ENCODE peak calls at places on chromosomes 6 and 20, in six cellular contexts. T is A549, Q is endothelial cell of umbilical vein, R is HepG2, N is GM12878, M is K562. C is an unnamed sample.

GRCh38 chr6:84623956-84624680 is 140.3 kb downstream of the TBX18 start:
- DNase-seq in M (no peak), N (no peak), Q (peak), T (no peak), R (no peak), C (no peak)

GRCh38 chr20:53655909-53656652 is 62.4 kb upstream of the ZNF217 start:
- DNase-seq in M (no peak), T (no peak), N (no peak), R (no peak), Q (no peak), C (no peak)

GRCh38 chr20:33862709-33863403 is 51.7 kb downstream of the CHMP4B start:
- DNase-seq in M (peak), R (peak), N (no peak), Q (peak), T (peak), C (peak)

GRCh38 chr6:157604816-157605215 is 218.2 kb upstream of the SNX9 start:
- DNase-seq in T (no peak), R (no peak), M (no peak), N (no peak), Q (no peak), C (peak)

GRCh38 chr20:23023621-23024187 is 11.4 kb upstream of the SSTR4 start:
- DNase-seq in R (no peak), Q (no peak), T (no peak), M (no peak), N (no peak), C (no peak)

GRCh38 chr6:37303891-37304503 is 46.1 kb upstream of the TMEM217 start:
- DNase-seq in Q (peak), M (peak), R (peak), N (no peak), T (peak), C (peak)

GRCh38 chr20:19832875-19833274 is 74.8 kb downstream of the RIN2 start:
- DNase-seq in Q (no peak), R (no peak), M (no peak), T (no peak), N (no peak), C (peak)

GRCh38 chr20:10509411-10509810 is 74.3 kb downstream of the SLX4IP start:
- DNase-seq in N (no peak), T (no peak), R (no peak), M (no peak), Q (no peak), C (no peak)

GRCh38 chr20:54139188-54139587 is 34.6 kb downstream of the CYP24A1 start:
- DNase-seq in M (no peak), T (no peak), N (no peak), R (no peak), Q (no peak), C (no peak)

GRCh38 chr6:145214570-145214969 is 520.8 kb downstream of the EPM2A start:
- DNase-seq in M (no peak), N (no peak), R (peak), Q (peak), T (peak), C (peak)

GRCh38 chr20:58389324-58389967 is 417 bp downstream of the VAPB start:
- DNase-seq in N (no peak), R (peak), Q (peak), T (peak), M (peak), C (no peak)

GRCh38 chr20:8414611-8415274 is 282.7 kb downstream of the PLCB1 start:
- DNase-seq in R (peak), T (no peak), Q (no peak), N (peak), M (no peak), C (no peak)

GRCh38 chr6:130583268-130583667 is 217.5 kb downstream of the TMEM200A start:
- DNase-seq in T (no peak), N (no peak), M (no peak), R (no peak), Q (no peak), C (no peak)

GRCh38 chr6:156564128-156564806 is 212.9 kb upstream of the ARID1B start:
- DNase-seq in N (peak), R (peak), T (peak), M (peak), Q (peak), C (peak)

GRCh38 chr20:12358006-12358654 is 440.4 kb downstream of the BTBD3 start:
- DNase-seq in T (peak), M (no peak), N (no peak), Q (no peak), R (no peak), C (peak)

GRCh38 chr6:25942561-25943147 is 12.2 kb upstream of the SLC17A2 start:
- DNase-seq in M (peak), T (peak), N (no peak), R (peak), Q (peak), C (peak)

GRCh38 chr6:85389180-85389797 is 60.6 kb upstream of the NT5E start:
- DNase-seq in N (no peak), Q (no peak), T (no peak), M (no peak), R (no peak), C (peak)

GRCh38 chr6:23690650-23691049 is 435.4 kb upstream of the NRSN1 start:
- DNase-seq in M (no peak), T (no peak), Q (no peak), N (no peak), R (no peak), C (no peak)

GRCh38 chr6:79536615-79536968 is 638 bp downstream of the LCA5 start:
- DNase-seq in T (no peak), R (no peak), N (no peak), Q (no peak), M (peak), C (no peak)

GRCh38 chr6:47235964-47236760 is 73.5 kb downstream of the TNFRSF21 start:
- DNase-seq in M (peak), Q (no peak), N (no peak), T (no peak), R (no peak), C (peak)

GRCh38 chr20:63082939-63083735 is 76.4 kb upstream of the BHLHE23 start:
- DNase-seq in T (no peak), R (no peak), N (no peak), M (no peak), Q (no peak), C (no peak)

GRCh38 chr6:1821188-1822183 is 211.8 kb downstream of the FOXC1 start:
- DNase-seq in R (peak), T (no peak), Q (peak), N (peak), M (no peak), C (no peak)

GRCh38 chr6:34277763-34278112 is 28.9 kb upstream of the SMIM29 start:
- DNase-seq in R (no peak), N (no peak), Q (no peak), M (no peak), T (no peak), C (no peak)

GRCh38 chr6:36957773-36958271 is 3.3 kb downstream of the PI16 start:
- DNase-seq in R (no peak), T (no peak), Q (no peak), N (no peak), M (no peak), C (no peak)

GRCh38 chr6:82419859-82420258 is 56.2 kb downstream of the TPBG start:
- DNase-seq in Q (no peak), T (peak), R (no peak), M (no peak), N (no peak), C (no peak)

DNA sequence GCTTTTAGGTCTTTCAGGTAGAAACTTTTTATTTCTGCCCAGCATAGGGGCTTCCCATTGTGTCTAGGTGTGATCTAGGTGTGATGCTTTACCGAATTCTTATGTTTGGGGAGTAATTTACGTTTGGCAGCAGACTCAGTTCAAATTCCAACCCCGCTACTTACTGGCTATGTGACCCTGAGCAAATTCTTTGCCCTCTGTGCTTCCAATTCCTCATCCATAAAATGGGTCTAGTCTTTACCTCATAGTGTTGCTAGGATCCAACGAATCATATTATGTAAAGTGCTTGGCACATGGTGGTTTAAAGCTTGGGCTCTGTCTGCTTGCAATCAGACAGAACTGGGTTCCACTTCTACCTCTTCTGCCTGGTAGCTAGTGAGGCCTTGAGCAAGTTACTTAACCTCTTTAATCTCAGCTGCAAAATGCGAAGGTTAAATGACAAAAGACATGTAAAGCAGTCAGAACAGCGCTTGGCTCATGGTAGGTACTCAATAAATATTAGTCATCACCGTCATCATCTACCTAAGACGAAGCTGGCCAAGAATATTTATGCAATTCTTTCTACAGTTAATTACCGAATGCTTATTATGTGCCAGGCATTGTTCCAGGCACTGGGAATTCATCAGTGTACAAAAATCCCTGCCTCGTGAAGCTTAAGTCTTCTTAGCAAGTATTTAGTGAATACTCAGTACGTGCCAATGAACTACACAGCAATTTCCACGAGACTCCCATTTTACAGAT is 1.0 kb downstream of the NSFL1C start:
- DNase-seq in Q (no peak), M (no peak), R (no peak), N (no peak), T (no peak), C (no peak)
- TF ChIP-seq MAX in Q (no peak), M (no peak), R (no peak), N (no peak), T (no peak), C (no peak)

DNA sequence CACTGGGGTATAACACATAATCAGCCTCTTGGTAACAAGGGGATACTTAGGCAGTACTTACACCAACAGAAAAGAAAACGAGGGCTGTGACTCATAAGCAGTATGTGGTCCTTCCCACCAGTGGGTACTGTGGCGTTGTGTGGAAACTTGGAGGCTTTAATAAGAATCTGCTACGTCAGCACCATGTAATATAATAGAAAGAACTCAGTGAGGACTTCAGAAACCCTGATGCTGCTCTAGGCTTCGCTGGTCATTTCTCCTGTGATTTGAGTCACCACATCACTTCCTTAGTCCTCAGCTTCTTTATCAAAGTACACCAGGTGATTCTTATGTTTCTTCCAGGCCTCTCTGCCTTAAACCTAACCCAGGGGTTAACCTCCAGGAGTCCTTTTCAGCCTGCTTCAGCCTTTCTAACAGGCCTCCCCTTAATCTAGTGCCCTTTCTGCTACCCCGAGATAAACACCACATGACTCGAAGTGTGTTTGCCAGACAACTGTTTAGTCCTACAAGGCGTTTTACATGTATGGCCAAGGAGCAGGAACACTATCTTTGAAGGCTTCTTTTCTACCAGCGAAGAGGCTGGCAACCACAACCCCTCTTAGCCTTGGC is 68.5 kb downstream of the FYN start:
- DNase-seq in M (peak), R (no peak), T (no peak), Q (peak), N (peak), C (peak)
- TF ChIP-seq CTCF in M (no peak), R (no peak), T (no peak), Q (no peak), N (peak), C (no peak)

GRCh38 chr20:15176929-15177328 is 839.5 kb upstream of the FLRT3 start:
- DNase-seq in N (no peak), M (no peak), T (no peak), Q (no peak), R (no peak), C (no peak)

GRCh38 chr20:15166744-15167143 is 829.3 kb upstream of the FLRT3 start:
- DNase-seq in N (no peak), R (no peak), M (no peak), Q (no peak), T (no peak), C (no peak)

DNA sequence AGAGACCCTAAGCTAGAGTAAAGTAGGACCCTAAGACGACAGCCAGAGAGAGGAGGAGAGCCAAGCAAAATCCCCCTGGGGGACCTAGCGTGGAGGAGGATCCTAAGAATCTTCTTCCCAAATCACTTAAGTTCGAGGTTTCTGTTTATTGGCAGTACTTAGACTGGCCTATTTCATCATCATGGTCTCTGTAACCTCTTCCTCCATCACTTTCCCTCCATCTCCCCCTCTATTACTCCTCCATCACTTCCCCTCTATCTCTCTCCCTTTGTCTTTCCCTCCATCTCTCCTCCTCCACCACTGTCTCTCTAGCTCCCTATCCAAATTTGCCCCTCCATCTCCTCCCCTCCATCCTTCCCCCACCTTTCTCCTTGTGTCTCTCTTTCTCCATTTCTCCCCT is 833.6 kb upstream of the FLRT3 start:
- DNase-seq in Q (no peak), N (no peak), T (no peak), M (no peak), R (no peak), C (no peak)
- TF ChIP-seq MYC in Q (no peak), N (no peak), T (no peak), M (no peak), R (no peak), C (no peak)

GRCh38 chr6:7725849-7726415 is at the start of gene BMP6:
- DNase-seq in T (peak), N (no peak), R (peak), Q (peak), M (peak), C (peak)

GRCh38 chr6:7725412-7725811 is 487 bp upstream of the BMP6 start:
- DNase-seq in M (no peak), N (no peak), Q (no peak), T (no peak), R (no peak), C (no peak)

GRCh38 chr6:7727951-7728854 is 2.3 kb downstream of the BMP6 start:
- DNase-seq in M (no peak), T (peak), R (no peak), Q (no peak), N (no peak), C (peak)

GRCh38 chr6:7727150-7727950 is 1.5 kb downstream of the BMP6 start:
- DNase-seq in T (peak), N (no peak), M (no peak), Q (no peak), R (no peak), C (peak)

DNA sequence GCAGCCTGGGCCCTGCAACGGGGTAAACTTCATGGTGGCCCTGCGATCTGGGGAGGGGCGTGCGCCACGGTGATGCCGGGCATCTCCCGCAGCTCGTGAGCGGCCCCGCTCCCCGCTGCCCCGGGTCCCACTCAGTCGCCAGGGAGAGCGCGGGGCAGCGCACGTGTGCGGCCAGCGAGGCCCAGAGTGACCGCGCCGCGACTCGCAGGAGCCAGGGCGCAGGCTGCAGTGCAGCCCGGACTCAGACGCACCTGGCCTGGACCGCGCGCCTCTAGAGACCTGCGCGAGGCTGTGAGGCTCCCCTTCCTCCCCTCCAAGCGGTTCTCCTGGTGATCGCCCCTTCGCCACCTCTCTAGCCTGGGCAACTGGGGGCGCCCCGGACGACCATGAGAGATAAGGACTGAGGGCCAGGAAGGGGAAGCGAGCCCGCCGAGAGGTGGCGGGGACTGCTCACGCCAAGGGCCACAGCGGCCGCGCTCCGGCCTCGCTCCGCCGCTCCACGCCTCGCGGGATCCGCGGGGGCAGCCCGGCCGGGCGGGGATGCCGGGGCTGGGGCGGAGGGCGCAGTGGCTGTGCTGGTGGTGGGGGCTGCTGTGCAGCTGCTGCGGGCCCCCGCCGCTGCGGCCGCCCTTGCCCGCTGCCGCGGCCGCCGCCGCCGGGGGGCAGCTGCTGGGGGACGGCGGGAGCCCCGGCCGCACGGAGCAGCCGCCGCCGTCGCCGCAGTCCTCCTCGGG is 684 bp downstream of the BMP6 start:
- DNase-seq in M (no peak), Q (no peak), T (peak), R (no peak), N (no peak), C (peak)
- TF ChIP-seq MAX in M (peak), Q (peak), T (peak), R (no peak), N (no peak), C (no peak)

C was measured in NB4.